ENCODE peak calls at places on chromosomes 1 and 21, in ten cellular contexts. S is psoas muscle; Z is fibroblast of lung; C is upper lobe of left lung; M is Panc1; T is CD4-positive, alpha-beta memory T cell; A is ovary; Y is mesenchymal stem cell; B is tibial artery; N is left lung. F is an unnamed sample.
A peak's percentile ranks its signal among the peaks of the same experiment; 100 is the strongest.

GRCh38 chr1:209319549-209319948 is 264.0 kb upstream of the CAMK1G start:
- DNase-seq in S (no peak), Z (peak; percentile 18), C (no peak), M (no peak), T (no peak), A (no peak), Y (no peak), B (no peak), N (no peak), F (no peak)

GRCh38 chr1:3530931-3531818 is 76.7 kb downstream of the ARHGEF16 start:
- DNase-seq in S (peak; percentile 75), Z (peak; percentile 63), C (peak; percentile 96), M (no peak), T (peak; percentile 84), A (peak; percentile 68), Y (no peak), B (peak; percentile 76), N (peak; percentile 79), F (peak; percentile 75)

GRCh38 chr21:44332383-44332782 is 6.8 kb downstream of the CFAP410 start:
- DNase-seq in S (no peak), Z (no peak), C (peak; percentile 75), M (no peak), T (no peak), A (no peak), Y (no peak), B (no peak), N (no peak), F (no peak)

GRCh38 chr1:48025076-48025475 is 27.9 kb upstream of the TRABD2B start:
- DNase-seq in S (no peak), Z (no peak), C (no peak), M (no peak), T (no peak), A (no peak), Y (no peak), B (no peak), N (no peak), F (no peak)

GRCh38 chr1:239810071-239810481 is 281.6 kb upstream of the FMN2 start:
- DNase-seq in S (no peak), Z (peak; percentile 79), C (no peak), M (no peak), T (no peak), A (no peak), Y (peak; percentile 5), B (no peak), N (no peak), F (no peak)

GRCh38 chr1:55547441-55547840 is 332.3 kb upstream of the USP24 start:
- DNase-seq in S (no peak), Z (no peak), C (no peak), M (no peak), T (no peak), A (no peak), Y (no peak), B (no peak), N (no peak), F (no peak)

GRCh38 chr1:60265560-60266535 is 192.3 kb upstream of the C1orf87 start:
- DNase-seq in S (no peak), Z (peak; percentile 86), C (no peak), M (no peak), T (no peak), A (no peak), Y (no peak), B (no peak), N (no peak), F (no peak)

GRCh38 chr1:4087530-4088420 is 187.7 kb upstream of the C1orf174 start:
- DNase-seq in S (no peak), Z (no peak), C (peak; percentile 43), M (no peak), T (no peak), A (no peak), Y (no peak), B (no peak), N (no peak), F (no peak)

GRCh38 chr1:177448652-177449351 is 278.0 kb downstream of the BRINP2 start:
- DNase-seq in S (no peak), Z (peak; percentile 42), C (no peak), M (no peak), T (no peak), A (no peak), Y (no peak), B (no peak), N (no peak), F (no peak)

GRCh38 chr1:213884942-213885341 is 102.8 kb upstream of the PROX1 start:
- DNase-seq in S (no peak), Z (no peak), C (no peak), M (no peak), T (no peak), A (no peak), Y (no peak), B (no peak), N (no peak), F (no peak)

GRCh38 chr21:35611752-35612151 is 448.6 kb downstream of the SETD4 start:
- DNase-seq in S (no peak), Z (peak; percentile 67), C (no peak), M (no peak), T (no peak), A (no peak), Y (peak; percentile 14), B (no peak), N (no peak), F (no peak)

GRCh38 chr1:180951881-180952656 is 39.4 kb downstream of the KIAA1614 start:
- DNase-seq in S (no peak), Z (no peak), C (no peak), M (no peak), T (no peak), A (no peak), Y (no peak), B (no peak), N (no peak), F (no peak)

GRCh38 chr1:30513396-30514136 is 209.8 kb downstream of the MATN1 start:
- DNase-seq in S (no peak), Z (no peak), C (no peak), M (no peak), T (no peak), A (no peak), Y (no peak), B (no peak), N (no peak), F (no peak)

GRCh38 chr1:24111998-24112380 is at the start of gene MYOM3:
- DNase-seq in S (no peak), Z (peak; percentile 28), C (no peak), M (no peak), T (no peak), A (no peak), Y (no peak), B (no peak), N (no peak), F (no peak)

GRCh38 chr21:31397939-31398338 is 53.9 kb upstream of the TIAM1 start:
- DNase-seq in S (no peak), Z (no peak), C (no peak), M (no peak), T (peak; percentile 56), A (no peak), Y (no peak), B (no peak), N (no peak), F (peak; percentile 25)

GRCh38 chr1:64161347-64162080 is 41.9 kb upstream of the UBE2U start:
- DNase-seq in S (no peak), Z (peak; percentile 88), C (no peak), M (no peak), T (no peak), A (no peak), Y (peak; percentile 62), B (peak; percentile 55), N (no peak), F (no peak)

GRCh38 chr1:59384443-59384842 is 87.5 kb downstream of the FGGY start:
- DNase-seq in S (no peak), Z (no peak), C (no peak), M (no peak), T (no peak), A (no peak), Y (no peak), B (no peak), N (no peak), F (no peak)

GRCh38 chr1:43011020-43011419 is 52.4 kb upstream of the SLC2A1 start:
- DNase-seq in S (no peak), Z (no peak), C (no peak), M (no peak), T (no peak), A (no peak), Y (no peak), B (no peak), N (no peak), F (no peak)

GRCh38 chr1:18652791-18653190 is 22.1 kb downstream of the PAX7 start:
- DNase-seq in S (no peak), Z (no peak), C (no peak), M (no peak), T (no peak), A (no peak), Y (no peak), B (no peak), N (no peak), F (no peak)

GRCh38 chr1:22366346-22366745 is 85.3 kb upstream of the ZBTB40 start:
- DNase-seq in S (no peak), Z (no peak), C (no peak), M (no peak), T (no peak), A (no peak), Y (no peak), B (no peak), N (no peak), F (no peak)
- H3K27ac ChIP-seq in S (no peak overlapping the region), Z (no peak overlapping the region), C (no peak overlapping the region), M (no peak overlapping the region), T (no peak overlapping the region), A (no peak overlapping the region), Y (no peak overlapping the region), B (no peak overlapping the region), N (no peak overlapping the region), F (no peak overlapping the region)

GRCh38 chr1:117122297-117123025 is 912 bp upstream of the TRIM45 start:
- DNase-seq in S (no peak), Z (no peak), C (no peak), M (no peak), T (no peak), A (no peak), Y (no peak), B (no peak), N (no peak), F (no peak)
- H3K4me3 ChIP-seq in S (peak overlapping the region; percentile 78), Z (peak overlapping the region; percentile 83), C (peak overlapping the region; percentile 72), M (peak overlapping the region; percentile 74), T (peak overlapping the region; percentile 85), A (peak overlapping the region; percentile 80), Y (peak overlapping the region; percentile 97), B (peak overlapping the region; percentile 75), N (peak overlapping the region; percentile 54), F (peak overlapping the region; percentile 60)

GRCh38 chr1:87170151-87170550 is 158.5 kb upstream of the LMO4 start:
- DNase-seq in S (no peak), Z (peak; percentile 37), C (no peak), M (no peak), T (no peak), A (no peak), Y (no peak), B (no peak), N (no peak), F (no peak)
- H3K4me1 ChIP-seq in S (no peaks in the 10 kb centered on the region), Z (no peaks in the 10 kb centered on the region), C (no peaks in the 10 kb centered on the region), M (no peaks in the 10 kb centered on the region), T (no peaks in the 10 kb centered on the region), A (no peaks in the 10 kb centered on the region), Y (no peaks in the 10 kb centered on the region), B (peaks cover 5% of the 10 kb centered on the region), N (no peaks in the 10 kb centered on the region), F (no peaks in the 10 kb centered on the region)

GRCh38 chr21:16241021-16241420 is 511.2 kb downstream of the USP25 start:
- DNase-seq in S (no peak), Z (no peak), C (no peak), M (no peak), T (no peak), A (no peak), Y (no peak), B (no peak), N (no peak), F (no peak)
- H3K27ac ChIP-seq in S (no peak overlapping the region), Z (no peak overlapping the region), C (no peak overlapping the region), M (no peak overlapping the region), T (no peak overlapping the region), A (no peak overlapping the region), Y (no peak overlapping the region), B (peak overlapping the region; percentile 16), N (no peak overlapping the region), F (no peak overlapping the region)